ENCODE peak calls at places on chromosomes 16 and 17, in four cellular contexts. Y is spleen, E is Panc1, C is transverse colon. V is an unnamed sample. For H3K4me1, the result is how much of the 10 kb centered on the place peaks cover.

GRCh38 chr16:87582221-87582965 is 19.9 kb upstream of the JPH3 start:
- DNase-seq in Y (peak), C (peak), E (no peak), V (no peak)

GRCh38 chr17:27976331-27976730 is 66.1 kb upstream of the NLK start:
- DNase-seq in C (no peak), Y (no peak), E (no peak), V (no peak)

GRCh38 chr16:2977440-2977839 is 2.8 kb downstream of the PKMYT1 start:
- DNase-seq in E (no peak), Y (no peak), C (peak), V (no peak)

GRCh38 chr16:3317315-3317999 is 12.2 kb downstream of the ZNF75A start:
- DNase-seq in E (no peak), Y (no peak), C (no peak), V (no peak)

GRCh38 chr17:55273579-55274370 is 9.0 kb downstream of the HLF start:
- DNase-seq in C (peak), Y (no peak), E (no peak), V (no peak)

GRCh38 chr16:58533751-58534470 is 18.6 kb downstream of the SETD6 start:
- DNase-seq in Y (no peak), E (no peak), C (no peak), V (no peak)

GRCh38 chr17:45224671-45225050 is 3.0 kb downstream of the FMNL1 start:
- DNase-seq in C (no peak), Y (peak), E (no peak), V (no peak)

GRCh38 chr17:17417718-17418151 is 59.1 kb upstream of the MED9 start:
- DNase-seq in E (no peak), Y (no peak), C (peak), V (no peak)

GRCh38 chr16:3101018-3101840 is 2.1 kb upstream of the ZSCAN10 start:
- DNase-seq in C (no peak), Y (peak), E (no peak), V (no peak)

GRCh38 chr17:22221344-22221743 is 529.0 kb downstream of the KCNJ18 start:
- DNase-seq in Y (peak), E (no peak), C (no peak), V (no peak)

GRCh38 chr16:50688083-50688482 is 5.3 kb upstream of the NOD2 start:
- DNase-seq in Y (peak), C (no peak), E (no peak), V (no peak)

GRCh38 chr16:50153648-50154368 is 702 bp downstream of the TENT4B start:
- DNase-seq in C (no peak), Y (peak), E (no peak), V (no peak)

GRCh38 chr17:81153340-81153803 is 11.9 kb upstream of the PVALEF start:
- DNase-seq in Y (no peak), E (no peak), C (no peak), V (no peak)

GRCh38 chr17:43578699-43579569 is 32.8 kb upstream of the ETV4 start:
- DNase-seq in E (no peak), Y (peak), C (no peak), V (no peak)

GRCh38 chr17:15913826-15914225 is 31.1 kb upstream of the ADORA2B start:
- DNase-seq in Y (no peak), E (no peak), C (no peak), V (no peak)

GRCh38 chr17:39591958-39592954 is 15.5 kb downstream of the NEUROD2 start:
- DNase-seq in C (peak), E (no peak), Y (no peak), V (no peak)

GRCh38 chr16:87806246-87806607 is 40.4 kb upstream of the KLHDC4 start:
- DNase-seq in C (peak), E (no peak), Y (no peak), V (no peak)

GRCh38 chr16:82699711-82700495 is 73.1 kb downstream of the CDH13 start:
- DNase-seq in Y (no peak), C (no peak), E (no peak), V (no peak)

DNA sequence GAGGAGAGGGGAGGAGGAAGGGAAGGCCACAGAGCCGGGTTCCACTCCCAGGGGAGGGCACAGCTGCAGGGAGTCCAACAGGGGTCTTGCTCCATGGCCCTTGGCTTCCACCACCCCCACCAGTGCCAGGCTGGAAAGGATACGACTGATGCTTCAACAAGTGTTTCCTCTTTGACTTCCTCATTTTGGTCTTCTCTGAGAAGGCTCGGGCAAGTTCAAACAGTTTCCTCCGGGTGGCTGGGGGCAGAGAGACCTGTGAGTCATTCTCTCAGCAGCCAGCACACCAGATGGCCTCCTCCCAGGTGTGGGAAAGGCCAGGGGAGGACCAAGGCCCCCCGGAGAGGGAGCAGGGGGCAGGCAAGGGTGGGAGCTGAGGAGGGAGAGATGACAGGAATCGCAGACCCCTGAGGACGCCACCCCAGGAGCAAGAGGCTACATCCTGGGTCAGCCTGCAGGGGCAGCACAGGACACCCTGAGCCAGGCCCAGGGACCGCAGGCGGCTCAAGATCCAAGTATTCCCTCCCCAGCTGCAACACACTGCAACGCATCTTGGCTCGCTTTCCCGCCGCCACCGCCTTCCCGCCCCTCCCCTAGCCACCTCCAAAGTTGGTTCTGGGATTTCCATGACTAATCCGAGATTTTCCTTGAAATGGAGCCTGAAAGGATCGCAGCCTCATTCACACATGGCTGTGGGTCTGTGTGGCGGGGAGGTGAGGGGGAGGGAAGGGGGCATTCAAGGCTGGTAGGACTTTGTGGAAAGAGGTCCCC is 18.3 kb upstream of the MRPS23 start:
- DNase-seq in E (no peak), Y (peak), C (peak), V (peak)
- TF ChIP-seq POLR2AphosphoS5 in E (peak), Y (peak), C (peak), V (peak)

DNA sequence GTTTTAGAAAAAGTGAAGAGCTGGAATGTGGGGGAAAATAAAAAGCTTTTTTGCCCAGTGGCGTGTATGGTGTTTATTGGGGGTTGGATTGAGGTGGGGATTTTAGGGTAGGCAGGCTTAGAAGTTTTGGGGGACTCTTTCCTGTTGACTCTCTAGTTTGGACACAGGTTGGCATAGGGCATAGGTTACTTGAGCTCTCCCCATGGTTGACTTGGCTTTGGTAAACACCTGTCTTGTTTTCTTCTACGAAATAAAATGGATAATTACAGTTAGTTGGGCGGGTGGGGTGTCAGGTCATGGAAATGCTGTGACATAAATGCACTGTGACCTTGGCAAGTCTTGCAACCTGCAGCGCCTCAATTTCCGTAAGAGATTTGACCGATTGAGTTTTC is 680 bp upstream of the TAOK2 start:
- DNase-seq in Y (no peak), C (no peak), E (no peak), V (no peak)
- H3K27ac ChIP-seq in Y (peak), C (peak), E (peak), V (peak)

DNA sequence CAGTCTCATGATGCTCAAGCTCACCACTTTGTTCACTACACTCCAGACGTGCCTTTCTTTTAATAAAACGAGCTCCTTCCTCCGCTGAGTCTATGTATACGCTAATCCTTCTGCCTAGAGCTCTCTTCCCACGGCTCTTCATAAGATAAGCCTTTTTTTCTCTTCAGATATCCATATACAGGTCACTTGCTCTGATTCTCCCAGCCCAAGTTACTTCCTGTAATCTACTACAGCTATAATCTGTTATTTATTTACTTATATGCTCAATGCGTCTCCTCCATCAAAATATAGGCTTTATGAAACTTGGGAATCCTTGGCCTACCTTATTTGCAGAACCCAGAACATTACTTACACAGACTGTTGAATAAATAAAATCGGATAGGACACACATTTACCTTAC is 17.4 kb downstream of the C16orf87 start:
- DNase-seq in Y (no peak), E (no peak), C (no peak), V (no peak)
- H3K4me1 ChIP-seq in Y (under half), E (under half), C (under half), V (under half)

GRCh38 chr16:85126731-85127662 is 14.7 kb upstream of the CIBAR2 start:
- DNase-seq in Y (no peak), C (no peak), E (no peak), V (no peak)

GRCh38 chr16:85125570-85126382 is 13.5 kb upstream of the CIBAR2 start:
- DNase-seq in Y (no peak), C (no peak), E (no peak), V (no peak)

GRCh38 chr16:85124636-85125346 is 12.5 kb upstream of the CIBAR2 start:
- DNase-seq in Y (no peak), E (no peak), C (no peak), V (no peak)

GRCh38 chr16:85126383-85126730 is 14.1 kb upstream of the CIBAR2 start:
- DNase-seq in Y (no peak), C (no peak), E (no peak), V (no peak)

DNA sequence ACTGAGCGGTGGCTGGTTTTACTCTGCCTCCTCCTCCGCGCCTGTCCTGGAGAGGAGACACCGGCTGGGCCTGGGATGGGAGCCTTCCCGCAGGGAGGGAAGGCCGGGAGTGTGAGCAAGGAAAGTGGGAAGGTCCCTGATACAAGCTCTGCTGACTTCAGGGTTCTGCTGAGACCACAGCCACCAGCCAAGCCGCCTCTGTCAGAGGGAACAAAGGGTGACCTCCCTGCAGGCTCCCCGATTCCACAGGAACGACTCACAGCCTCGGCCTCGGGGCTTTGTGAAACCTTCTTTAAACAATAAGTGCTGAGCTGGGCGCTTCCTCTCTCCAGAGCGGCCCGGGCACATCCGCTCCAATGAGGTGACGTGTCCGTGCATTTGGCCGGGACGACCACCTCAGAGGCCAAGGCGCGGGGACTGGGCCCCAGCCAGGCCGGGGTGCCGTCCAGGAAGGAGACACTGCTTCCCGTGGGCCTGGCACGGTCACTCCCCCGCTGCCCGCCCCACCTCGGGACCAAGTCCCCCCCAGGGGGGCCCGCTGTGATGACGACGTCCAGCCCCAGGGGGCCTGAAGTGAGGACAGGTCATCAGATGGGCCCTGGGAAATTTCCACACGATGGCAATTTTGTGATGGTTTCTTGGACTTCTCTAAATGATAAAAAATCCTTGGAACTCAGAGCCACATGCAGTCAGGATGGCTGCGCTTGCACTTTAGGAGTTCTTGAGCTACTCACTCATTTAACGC is 11.8 kb upstream of the CIBAR2 start:
- DNase-seq in Y (no peak), C (peak), E (no peak), V (no peak)
- TF ChIP-seq POLR2AphosphoS5 in Y (peak), C (no peak), E (no peak), V (no peak)

GRCh38 chr16:21159281-21159951 is 942 bp downstream of the LDAF1 start:
- DNase-seq in C (peak), Y (peak), E (no peak), V (no peak)
- H3K27ac ChIP-seq in C (peak), Y (peak), E (peak), V (peak)